ENCODE peak calls at places on chromosomes 11 and 22, in six cellular contexts. M is HCT116, C is A549, D is K562, Y is GM23338, X is HepG2. S is an unnamed sample.

GRCh38 chr11:18612394-18612793 is 12.8 kb downstream of the MISFA start:
- DNase-seq in M (no peak), C (no peak), D (no peak), Y (no peak), X (no peak), S (no peak)

GRCh38 chr11:66883021-66883968 is 26.4 kb downstream of the LRFN4 start:
- DNase-seq in M (peak; percentile 68), C (peak; percentile 93), D (peak; percentile 78), Y (peak; percentile 92), X (peak; percentile 45), S (peak; percentile 73)

GRCh38 chr22:39220450-39220849 is 24.3 kb downstream of the PDGFB start:
- DNase-seq in M (no peak), C (no peak), D (no peak), Y (no peak), X (no peak), S (no peak)

GRCh38 chr22:24333301-24333700 is 62.7 kb downstream of the SPECC1L start:
- DNase-seq in M (peak; percentile 33), C (no peak), D (no peak), Y (no peak), X (no peak), S (no peak)

GRCh38 chr11:134418119-134418840 is 6.2 kb upstream of the B3GAT1 start:
- DNase-seq in M (no peak), C (peak; percentile 3), D (peak; percentile 45), Y (peak; percentile 29), X (no peak), S (no peak)

GRCh38 chr11:86182976-86183584 is 61.5 kb upstream of the EED start:
- DNase-seq in M (no peak), C (peak; percentile 56), D (peak; percentile 89), Y (no peak), X (no peak), S (no peak)

GRCh38 chr11:28877366-28877765 is 769.2 kb downstream of the METTL15 start:
- DNase-seq in M (no peak), C (no peak), D (no peak), Y (no peak), X (no peak), S (no peak)

GRCh38 chr11:34068098-34068497 is 16.6 kb downstream of the CAPRIN1 start:
- DNase-seq in M (no peak), C (no peak), D (no peak), Y (no peak), X (no peak), S (no peak)

GRCh38 chr11:116654526-116654925 is 118.3 kb downstream of the BUD13 start:
- DNase-seq in M (no peak), C (no peak), D (no peak), Y (no peak), X (no peak), S (no peak)

GRCh38 chr11:14673824-14674432 is 30.3 kb downstream of the PDE3B start:
- DNase-seq in M (no peak), C (no peak), D (no peak), Y (no peak), X (no peak), S (no peak)

GRCh38 chr22:36010090-36010489 is 18.5 kb downstream of the RBFOX2 start:
- DNase-seq in M (no peak), C (no peak), D (peak; percentile 64), Y (peak; percentile 88), X (no peak), S (no peak)

GRCh38 chr22:24481641-24482040 is 13.5 kb upstream of the UPB1 start:
- DNase-seq in M (no peak), C (no peak), D (no peak), Y (no peak), X (no peak), S (no peak)

GRCh38 chr22:47225931-47226633 is 463.6 kb downstream of the TBC1D22A start:
- DNase-seq in M (no peak), C (no peak), D (no peak), Y (no peak), X (no peak), S (no peak)

GRCh38 chr11:133897331-133897650 is 52.0 kb upstream of the SPATA19 start:
- DNase-seq in M (no peak), C (no peak), D (no peak), Y (no peak), X (no peak), S (no peak)

GRCh38 chr11:117612111-117612510 is 184.9 kb downstream of the DSCAML1 start:
- DNase-seq in M (no peak), C (no peak), D (no peak), Y (no peak), X (no peak), S (no peak)

GRCh38 chr11:13487661-13488030 is 8.2 kb downstream of the PTH start:
- DNase-seq in M (peak; percentile 8), C (peak; percentile 67), D (peak; percentile 52), Y (peak; percentile 75), X (peak; percentile 77), S (no peak)

GRCh38 chr11:19728436-19728835 is 15.8 kb downstream of the NAV2 start:
- DNase-seq in M (no peak), C (no peak), D (no peak), Y (no peak), X (no peak), S (no peak)

GRCh38 chr11:5040876-5041275 is 5.5 kb upstream of the OR52J3 start:
- DNase-seq in M (no peak), C (no peak), D (no peak), Y (no peak), X (no peak), S (no peak)

GRCh38 chr22:43923191-43923590 is 414 bp upstream of the PNPLA3 start:
- DNase-seq in M (no peak), C (no peak), D (no peak), Y (no peak), X (no peak), S (no peak)

GRCh38 chr22:31950226-31950625 is 5.9 kb downstream of the YWHAH start:
- DNase-seq in M (no peak), C (no peak), D (no peak), Y (no peak), X (no peak), S (no peak)

GRCh38 chr22:29245626-29246385 is 22.0 kb downstream of the RHBDD3 start:
- DNase-seq in M (peak; percentile 34), C (peak; percentile 55), D (peak; percentile 66), Y (peak; percentile 73), X (peak; percentile 62), S (peak; percentile 30)
- TF ChIP-seq REST in M (no peak), C (no peak), D (no peak), Y (no peak), X (no peak), S (no peak)

GRCh38 chr11:111762981-111763643 is 3.1 kb downstream of the PPP2R1B start:
- DNase-seq in M (no peak), C (no peak), D (no peak), Y (no peak), X (no peak), S (no peak)
- H3K4me1 ChIP-seq in M (peaks cover 17% of the 10 kb centered on the region), C (peaks cover 13% of the 10 kb centered on the region), D (peaks cover 7% of the 10 kb centered on the region), Y (peaks cover 22% of the 10 kb centered on the region), X (peaks cover 45% of the 10 kb centered on the region), S (peaks cover 14% of the 10 kb centered on the region)

GRCh38 chr11:119974051-119974450 is 163.9 kb downstream of the TRIM29 start:
- DNase-seq in M (no peak), C (no peak), D (no peak), Y (no peak), X (no peak), S (no peak)
- TF ChIP-seq REST in M (no peak), C (no peak), D (no peak), Y (no peak), X (no peak), S (no peak)

GRCh38 chr11:131982154-131982553 is 611.7 kb downstream of the NTM start:
- DNase-seq in M (no peak), C (no peak), D (no peak), Y (peak; percentile 93), X (no peak), S (no peak)

GRCh38 chr11:131979364-131979763 is 608.9 kb downstream of the NTM start:
- DNase-seq in M (no peak), C (no peak), D (no peak), Y (no peak), X (no peak), S (no peak)

GRCh38 chr11:131978351-131978750 is 607.9 kb downstream of the NTM start:
- DNase-seq in M (no peak), C (no peak), D (no peak), Y (peak; percentile 49), X (no peak), S (no peak)

GRCh38 chr11:131980199-131980598 is 609.8 kb downstream of the NTM start:
- DNase-seq in M (no peak), C (no peak), D (no peak), Y (no peak), X (no peak), S (no peak)

DNA sequence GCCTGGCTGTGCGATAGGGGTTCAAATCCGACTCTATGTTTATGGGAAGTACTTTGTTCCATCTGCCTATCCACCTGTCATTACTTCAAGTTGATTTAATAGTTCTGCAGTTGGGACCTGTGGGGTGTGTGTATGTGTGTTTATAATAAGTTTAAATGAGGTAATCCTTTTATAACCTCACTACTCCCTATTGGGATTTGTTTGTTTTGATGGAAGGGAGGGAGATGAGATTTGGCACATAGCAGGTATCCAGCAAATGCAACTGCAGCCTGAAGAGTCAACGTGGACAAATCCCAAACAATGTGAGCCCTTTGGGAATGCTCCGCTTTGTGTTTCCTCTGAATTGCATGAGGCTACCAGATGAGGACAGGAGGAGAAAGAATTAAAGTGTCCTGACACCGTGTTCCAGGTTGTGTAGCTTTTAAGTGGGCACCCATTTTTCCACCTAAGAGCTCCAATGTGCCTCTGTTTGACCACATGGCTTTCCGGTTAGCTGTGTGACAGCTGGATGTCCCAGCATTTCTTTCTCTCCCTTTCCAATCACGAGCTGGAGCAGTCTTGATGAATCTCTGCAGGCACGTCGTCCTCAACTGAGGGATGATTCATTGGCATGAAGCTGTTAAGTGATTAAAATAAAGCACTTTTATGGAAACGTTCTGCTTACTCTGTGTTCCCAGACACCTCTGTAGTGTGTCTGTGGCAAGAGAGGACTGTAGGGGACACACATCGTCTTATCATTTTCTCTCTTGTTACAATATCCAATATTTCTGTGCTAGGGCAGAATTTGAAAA is 610.7 kb downstream of the NTM start:
- DNase-seq in M (no peak), C (no peak), D (no peak), Y (no peak), X (no peak), S (no peak)
- H3K4me1 ChIP-seq in M (no peaks in the 10 kb centered on the region), C (no peaks in the 10 kb centered on the region), D (no peaks in the 10 kb centered on the region), Y (peaks cover 65% of the 10 kb centered on the region), X (no peaks in the 10 kb centered on the region), S (no peaks in the 10 kb centered on the region)

S was measured in Panc1.